ENCODE peak calls at places on chromosomes 4 and X, in five cellular contexts. Q, B, G, J and E are unnamed samples.

GRCh38 chr4:7701866-7702649 is 237.6 kb downstream of the AFAP1 start:
- DNase-seq in B (no peak), G (no peak), Q (no peak), J (no peak), E (no peak)

GRCh38 chrX:2696698-2697215 is 5.7 kb downstream of the CD99 start:
- DNase-seq in J (no peak), Q (no peak), B (no peak), G (no peak), E (no peak)

GRCh38 chr4:88075336-88075735 is 67.9 kb downstream of the PKD2 start:
- DNase-seq in G (no peak), B (no peak), Q (no peak), J (no peak), E (no peak)

GRCh38 chrX:41542151-41542935 is 95.2 kb downstream of the NYX start:
- DNase-seq in B (peak), Q (no peak), G (no peak), J (no peak), E (no peak)

GRCh38 chr4:178556796-178557195 is 1114.6 kb upstream of the AGA start:
- DNase-seq in G (no peak), J (no peak), Q (no peak), B (no peak), E (no peak)

GRCh38 chr4:119113033-119113655 is 22.5 kb upstream of the MYOZ2 start:
- DNase-seq in B (no peak), Q (no peak), G (no peak), J (no peak), E (no peak)

GRCh38 chr4:74161676-74162450 is 3.9 kb downstream of the MTHFD2L start:
- DNase-seq in J (no peak), B (no peak), Q (no peak), G (no peak), E (no peak)

GRCh38 chr4:54228563-54229501 is at the start of gene PDGFRA:
- DNase-seq in B (peak), G (no peak), J (no peak), Q (no peak), E (peak)

GRCh38 chr4:36274158-36274557 is 7.3 kb upstream of the DTHD1 start:
- DNase-seq in Q (no peak), G (no peak), J (no peak), B (no peak), E (no peak)

GRCh38 chr4:100738388-100739165 is 220.8 kb upstream of the EMCN start:
- DNase-seq in G (no peak), Q (no peak), J (no peak), B (no peak), E (peak)

GRCh38 chr4:100742045-100742444 is 224.2 kb upstream of the EMCN start:
- DNase-seq in Q (no peak), G (no peak), B (peak), J (no peak), E (no peak)

GRCh38 chr4:100736651-100737450 is 219.0 kb upstream of the EMCN start:
- DNase-seq in Q (no peak), G (no peak), J (no peak), B (no peak), E (no peak)
- TF ChIP-seq POLR2AphosphoS5 in Q (peak), G (no peak), J (peak), B (no peak), E (peak)

DNA sequence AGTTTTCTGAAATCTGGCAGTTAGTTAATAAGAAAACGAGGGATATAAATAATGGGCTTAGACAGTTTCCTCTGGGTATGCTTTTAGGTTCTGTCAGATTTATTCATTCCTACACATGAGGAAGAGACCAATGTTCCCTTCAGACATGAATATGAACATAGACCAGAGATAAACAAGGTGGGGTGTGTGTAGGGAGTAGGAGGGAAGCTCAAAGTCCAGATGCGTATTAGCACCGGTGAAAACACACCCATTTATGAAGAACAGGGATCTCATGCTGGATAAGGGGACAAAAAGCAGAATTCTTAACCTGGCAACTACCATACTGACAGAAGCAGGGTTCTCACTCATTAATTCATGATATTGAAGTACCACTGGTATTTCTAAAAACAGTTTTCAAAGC is 222.9 kb downstream of the SOWAHB start:
- DNase-seq in G (no peak), J (no peak), B (no peak), Q (no peak), E (no peak)
- TF ChIP-seq POLR2AphosphoS5 in G (no peak), J (no peak), B (no peak), Q (no peak), E (no peak)

GRCh38 chr4:105241456-105241855 is 94.8 kb downstream of the TET2 start:
- DNase-seq in B (no peak), Q (no peak), J (peak), G (no peak), E (no peak)

GRCh38 chr4:105248613-105249012 is 101.9 kb downstream of the TET2 start:
- DNase-seq in G (no peak), B (no peak), J (no peak), Q (no peak), E (no peak)

GRCh38 chr4:105243446-105243845 is 96.8 kb downstream of the TET2 start:
- DNase-seq in G (no peak), Q (no peak), J (no peak), B (peak), E (no peak)

DNA sequence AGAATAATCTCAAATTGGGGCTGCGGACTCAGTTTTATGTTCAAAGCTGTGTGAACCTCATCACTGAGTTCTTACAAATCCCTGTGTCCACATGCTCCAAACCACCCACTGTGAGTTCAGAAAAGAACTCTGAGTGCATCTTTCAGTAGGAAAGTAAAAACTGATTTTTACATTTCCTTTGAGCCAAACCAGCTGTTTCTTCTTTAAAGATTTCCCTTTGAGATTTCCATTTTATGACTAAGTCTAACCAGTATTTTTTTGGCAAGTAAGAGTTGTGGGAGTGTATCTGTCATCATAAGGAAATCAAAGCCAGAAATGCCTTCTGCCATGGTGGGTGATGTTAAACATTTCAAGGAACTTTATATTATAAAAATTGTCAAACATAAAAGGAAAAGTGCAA is 100.0 kb downstream of the TET2 start:
- DNase-seq in Q (no peak), J (no peak), G (no peak), B (no peak), E (no peak)
- TF ChIP-seq POLR2AphosphoS5 in Q (no peak), J (no peak), G (no peak), B (no peak), E (no peak)

DNA sequence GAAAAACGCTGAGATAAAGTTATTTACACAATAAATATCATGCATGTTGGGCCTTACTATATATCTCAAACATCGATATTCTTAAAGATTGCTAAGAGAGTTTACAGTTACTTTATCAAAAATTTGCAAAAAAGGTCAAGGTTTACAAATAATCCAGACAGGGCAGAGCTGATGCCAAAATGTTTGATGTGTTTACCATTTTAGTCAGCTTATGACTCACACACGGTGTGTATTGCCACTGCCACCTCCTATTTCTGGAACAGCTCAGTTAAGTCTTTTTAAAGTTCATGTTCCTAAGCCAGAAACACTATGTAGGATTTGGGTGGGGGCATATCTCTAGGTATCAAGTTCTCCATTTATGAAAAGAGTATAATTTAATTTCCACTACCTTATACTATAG is 580.6 kb downstream of the INPP4B start:
- DNase-seq in B (no peak), Q (no peak), G (no peak), J (no peak), E (no peak)
- TF ChIP-seq POLR2AphosphoS5 in B (no peak), Q (no peak), G (no peak), J (no peak), E (no peak)

DNA sequence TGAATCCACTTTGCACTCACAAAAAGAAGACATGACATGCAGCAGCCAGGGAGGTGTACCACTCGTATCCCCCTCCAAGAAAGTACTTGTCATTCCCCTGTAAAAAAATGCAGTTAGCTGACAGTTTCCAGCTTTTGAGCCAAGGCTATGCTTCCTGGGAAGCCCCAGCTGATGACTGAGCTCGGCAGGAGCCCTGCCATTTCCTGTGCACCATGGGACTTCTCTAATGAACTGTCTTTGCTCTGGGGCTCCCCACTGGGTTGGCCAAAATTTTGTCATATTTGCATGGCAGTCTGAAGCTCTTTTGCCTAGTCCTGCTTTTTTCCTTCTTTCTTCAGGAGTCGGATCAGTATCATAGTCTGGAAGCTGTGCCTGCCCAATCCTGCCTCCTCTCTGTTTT is 104.5 kb upstream of the MAOA start:
- DNase-seq in B (peak), G (no peak), J (no peak), Q (no peak), E (no peak)
- TF ChIP-seq POLR2AphosphoS5 in B (no peak), G (no peak), J (no peak), Q (no peak), E (no peak)

GRCh38 chr4:148166132-148166531 is 276.1 kb downstream of the NR3C2 start:
- DNase-seq in Q (peak), J (no peak), B (no peak), G (no peak), E (no peak)

GRCh38 chr4:148162554-148162953 is 279.7 kb downstream of the NR3C2 start:
- DNase-seq in Q (no peak), J (no peak), B (no peak), G (no peak), E (no peak)

GRCh38 chr4:148163011-148163410 is 279.2 kb downstream of the NR3C2 start:
- DNase-seq in B (no peak), J (no peak), G (no peak), Q (no peak), E (no peak)

GRCh38 chr4:148161601-148162000 is 280.6 kb downstream of the NR3C2 start:
- DNase-seq in G (no peak), B (no peak), J (no peak), Q (no peak), E (no peak)

DNA sequence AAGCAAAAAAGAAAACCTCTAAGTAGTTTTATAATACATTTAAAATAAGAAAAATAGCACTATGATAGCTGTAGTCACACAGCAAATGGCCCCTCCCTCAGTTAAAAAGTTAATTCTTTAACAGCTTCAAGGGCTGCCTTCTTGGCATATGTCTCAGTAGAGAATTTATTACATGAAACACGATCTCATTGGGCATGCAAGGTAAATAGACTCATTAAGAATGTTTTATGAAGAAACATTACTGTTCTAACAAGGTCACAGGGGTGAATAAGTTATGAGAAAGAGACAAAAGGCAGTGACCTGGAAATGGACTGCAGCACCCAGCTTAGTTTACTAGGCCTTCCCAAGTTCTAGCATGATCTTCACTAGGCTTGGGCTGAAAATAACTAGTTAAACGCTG is 277.7 kb downstream of the NR3C2 start:
- DNase-seq in J (no peak), G (no peak), B (no peak), Q (no peak), E (no peak)
- TF ChIP-seq POLR2AphosphoS5 in J (no peak), G (no peak), B (no peak), Q (no peak), E (no peak)

DNA sequence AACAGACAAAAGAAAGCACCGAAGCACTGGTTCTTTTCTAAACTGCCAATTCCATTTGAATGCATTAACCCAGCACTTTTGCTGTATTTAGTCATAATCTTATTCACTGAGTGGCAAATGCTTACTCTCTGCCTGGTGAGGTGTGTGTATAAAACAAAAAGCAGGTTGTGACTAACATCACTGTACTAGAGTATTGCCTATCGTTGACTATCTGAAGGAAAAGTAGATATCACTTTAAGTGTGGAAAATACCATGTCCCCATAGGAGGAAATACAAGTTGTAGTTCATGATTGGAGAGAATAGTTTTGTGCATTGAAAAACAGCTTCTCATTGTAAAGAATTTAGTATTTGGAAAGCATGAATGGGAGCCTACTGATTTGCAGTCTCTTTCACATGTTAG is 2.7 kb downstream of the PDLIM5 start:
- DNase-seq in G (no peak), Q (no peak), J (no peak), B (no peak), E (no peak)
- TF ChIP-seq POLR2AphosphoS5 in G (no peak), Q (no peak), J (no peak), B (no peak), E (no peak)

GRCh38 chrX:17553451-17553850 is 178.5 kb downstream of the NHS start:
- DNase-seq in Q (no peak), G (no peak), B (peak), J (peak), E (no peak)
- TF ChIP-seq POLR2AphosphoS5 in Q (no peak), G (no peak), B (no peak), J (no peak), E (no peak)

GRCh38 chr4:133151301-133151680 is 2.2 kb downstream of the PCDH10 start:
- DNase-seq in J (no peak), Q (peak), G (no peak), B (peak), E (peak)

GRCh38 chr4:133149932-133150642 is 993 bp downstream of the PCDH10 start:
- DNase-seq in G (no peak), J (no peak), Q (no peak), B (peak), E (peak)

GRCh38 chr4:133151681-133152329 is 2.7 kb downstream of the PCDH10 start:
- DNase-seq in J (no peak), B (peak), G (no peak), Q (peak), E (peak)

GRCh38 chr4:133149364-133149695 is 236 bp downstream of the PCDH10 start:
- DNase-seq in J (no peak), Q (no peak), G (no peak), B (no peak), E (no peak)

DNA sequence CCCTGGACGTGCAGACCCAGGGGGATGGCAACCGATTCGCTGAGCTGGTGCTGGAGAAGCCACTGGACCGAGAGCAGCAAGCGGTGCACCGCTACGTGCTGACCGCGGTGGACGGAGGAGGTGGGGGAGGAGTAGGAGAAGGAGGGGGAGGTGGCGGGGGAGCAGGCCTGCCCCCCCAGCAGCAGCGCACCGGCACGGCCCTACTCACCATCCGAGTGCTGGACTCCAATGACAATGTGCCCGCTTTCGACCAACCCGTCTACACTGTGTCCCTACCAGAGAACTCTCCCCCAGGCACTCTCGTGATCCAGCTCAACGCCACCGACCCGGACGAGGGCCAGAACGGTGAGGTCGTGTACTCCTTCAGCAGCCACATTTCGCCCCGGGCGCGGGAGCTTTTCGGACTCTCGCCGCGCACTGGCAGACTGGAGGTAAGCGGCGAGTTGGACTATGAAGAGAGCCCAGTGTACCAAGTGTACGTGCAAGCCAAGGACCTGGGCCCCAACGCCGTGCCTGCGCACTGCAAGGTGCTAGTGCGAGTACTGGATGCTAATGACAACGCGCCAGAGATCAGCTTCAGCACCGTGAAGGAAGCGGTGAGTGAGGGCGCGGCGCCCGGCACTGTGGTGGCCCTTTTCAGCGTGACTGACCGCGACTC is 1.7 kb downstream of the PCDH10 start:
- DNase-seq in Q (peak), G (no peak), B (peak), J (no peak), E (peak)
- TF ChIP-seq POLR2AphosphoS5 in Q (no peak), G (no peak), B (no peak), J (no peak), E (no peak)